ENCODE peak calls at places on chromosome 4, in seven cellular contexts. I, M, L, G, W, V and T are unnamed samples. For H3K4me1, the result is how much of the 10 kb centered on the place peaks cover.

GRCh38 chr4:130257271-130257670 is 1161.3 kb downstream of the C4orf33 start:
- DNase-seq in L (no peak), I (no peak), G (no peak), V (no peak), W (no peak), M (no peak), T (no peak)

GRCh38 chr4:121375262-121375661 is 5.6 kb downstream of the QRFPR start:
- DNase-seq in L (no peak), G (no peak), W (no peak), V (no peak), M (no peak), I (no peak), T (no peak)

GRCh38 chr4:159400782-159401712 is 298.2 kb downstream of the RAPGEF2 start:
- DNase-seq in G (no peak), M (no peak), V (no peak), W (no peak), L (no peak), I (no peak), T (no peak)

GRCh38 chr4:119750771-119751170 is 122.2 kb upstream of the PDE5A start:
- DNase-seq in V (no peak), M (no peak), G (no peak), L (no peak), W (no peak), I (no peak), T (no peak)

GRCh38 chr4:71184195-71184781 is 154.5 kb upstream of the SLC4A4 start:
- DNase-seq in V (no peak), L (peak), G (no peak), I (no peak), M (no peak), W (no peak), T (no peak)

GRCh38 chr4:101199507-101200285 is 147.6 kb downstream of the PPP3CA start:
- DNase-seq in I (no peak), L (no peak), V (no peak), G (no peak), W (no peak), M (no peak), T (no peak)

GRCh38 chr4:120977435-120977997 is 55.0 kb upstream of the PRDM5 start:
- DNase-seq in I (no peak), W (no peak), V (no peak), M (no peak), G (no peak), L (no peak), T (no peak)

GRCh38 chr4:8745036-8745827 is 126.4 kb downstream of the HMX1 start:
- DNase-seq in M (no peak), W (no peak), G (no peak), I (no peak), L (peak), V (no peak), T (peak)

GRCh38 chr4:169252339-169253086 is 18.2 kb downstream of the SH3RF1 start:
- DNase-seq in G (no peak), V (no peak), W (no peak), M (no peak), L (no peak), I (no peak), T (no peak)

GRCh38 chr4:173418636-173419035 is 19.7 kb upstream of the SCRG1 start:
- DNase-seq in W (no peak), L (peak), G (no peak), I (no peak), M (no peak), V (no peak), T (no peak)

GRCh38 chr4:182884046-182884445 is 33.1 kb downstream of the DCTD start:
- DNase-seq in M (no peak), W (no peak), V (no peak), G (no peak), L (no peak), I (no peak), T (no peak)

GRCh38 chr4:6548201-6548881 is 26.6 kb upstream of the MAN2B2 start:
- DNase-seq in V (peak), G (no peak), I (no peak), L (no peak), M (no peak), W (no peak), T (no peak)

GRCh38 chr4:51830146-51830545 is 12.8 kb upstream of the DCUN1D4 start:
- DNase-seq in V (no peak), L (no peak), M (no peak), G (no peak), W (no peak), I (no peak), T (no peak)

GRCh38 chr4:82431026-82431745 is 796 bp downstream of the ENOPH1 start:
- DNase-seq in I (peak), W (peak), V (peak), M (peak), L (peak), G (no peak), T (no peak)

GRCh38 chr4:95129036-95129435 is 371.3 kb downstream of the BMPR1B start:
- DNase-seq in I (no peak), L (no peak), M (no peak), G (no peak), V (no peak), W (no peak), T (no peak)

GRCh38 chr4:146534178-146534577 is 12.4 kb upstream of the SLC10A7 start:
- DNase-seq in G (no peak), W (no peak), I (no peak), M (no peak), L (no peak), V (no peak), T (no peak)
- H3K4me1 ChIP-seq in G (under half), W (under half), I (under half), M (under half), L (under half), V (under half), T (under half)

DNA sequence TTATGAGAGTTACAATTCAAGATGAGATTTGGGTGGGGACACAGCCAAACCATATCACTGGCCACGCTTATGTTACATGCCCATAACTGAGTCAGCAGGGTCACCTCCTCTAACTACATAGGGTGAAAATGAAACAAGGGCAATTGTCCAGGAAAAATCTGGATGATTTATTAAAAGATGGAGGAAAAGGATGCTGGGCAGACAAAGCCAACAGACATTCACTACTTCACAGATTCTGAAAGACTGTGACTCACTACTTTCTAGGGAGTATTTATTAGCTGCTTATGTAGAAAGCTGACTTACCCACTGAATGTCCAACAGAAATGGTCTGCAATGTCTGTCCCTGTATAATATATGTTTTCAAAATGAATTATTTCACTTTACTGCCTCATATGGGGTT is 72.4 kb downstream of the APBB2 start:
- DNase-seq in I (no peak), V (no peak), W (no peak), L (no peak), G (no peak), M (no peak), T (no peak)
- H3K4me1 ChIP-seq in I (under half), V (under half), W (under half), L (under half), G (under half), M (under half), T (under half)

DNA sequence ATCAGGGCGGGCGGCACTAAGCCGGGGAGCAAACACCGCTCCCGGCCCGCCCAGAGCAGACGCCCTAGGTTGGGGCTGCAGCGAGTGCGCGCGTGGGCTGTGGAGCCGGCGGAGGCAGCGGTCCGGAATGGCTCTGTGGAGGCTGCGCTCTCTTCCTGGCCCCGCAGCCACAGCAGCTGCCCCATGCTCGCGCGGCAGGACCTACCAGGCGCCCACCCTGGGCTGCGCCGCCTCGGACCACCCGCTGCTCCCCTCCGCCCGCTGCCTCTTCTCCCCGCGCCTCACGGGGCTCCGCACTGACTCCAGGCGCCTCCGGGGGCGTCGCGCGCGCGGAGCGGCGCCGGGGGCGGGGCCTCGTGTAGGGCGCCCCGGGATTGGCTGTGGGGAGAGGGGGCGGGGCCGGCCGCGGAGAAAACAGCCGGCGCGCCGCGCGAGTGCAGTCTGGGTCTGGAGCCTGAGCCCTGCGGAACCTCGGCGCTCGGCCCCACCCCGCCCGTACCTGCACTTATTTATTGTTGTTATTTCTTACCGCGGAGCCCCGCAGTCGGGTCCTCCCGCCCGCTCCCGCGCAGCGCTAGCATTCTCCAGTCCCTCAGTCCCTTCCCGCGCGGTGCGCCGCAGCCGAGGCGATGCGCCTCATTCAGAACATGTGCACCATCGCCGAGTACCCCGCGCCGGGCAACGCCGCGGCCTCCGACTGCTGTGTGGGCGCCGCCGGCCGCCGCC is at the start of gene RASL11B:
- DNase-seq in W (peak), V (peak), I (peak), L (peak), G (peak), M (no peak), T (peak)
- H3K4me1 ChIP-seq in W (under half), V (under half), I (under half), L (under half), G (under half), M (under half), T (under half)

DNA sequence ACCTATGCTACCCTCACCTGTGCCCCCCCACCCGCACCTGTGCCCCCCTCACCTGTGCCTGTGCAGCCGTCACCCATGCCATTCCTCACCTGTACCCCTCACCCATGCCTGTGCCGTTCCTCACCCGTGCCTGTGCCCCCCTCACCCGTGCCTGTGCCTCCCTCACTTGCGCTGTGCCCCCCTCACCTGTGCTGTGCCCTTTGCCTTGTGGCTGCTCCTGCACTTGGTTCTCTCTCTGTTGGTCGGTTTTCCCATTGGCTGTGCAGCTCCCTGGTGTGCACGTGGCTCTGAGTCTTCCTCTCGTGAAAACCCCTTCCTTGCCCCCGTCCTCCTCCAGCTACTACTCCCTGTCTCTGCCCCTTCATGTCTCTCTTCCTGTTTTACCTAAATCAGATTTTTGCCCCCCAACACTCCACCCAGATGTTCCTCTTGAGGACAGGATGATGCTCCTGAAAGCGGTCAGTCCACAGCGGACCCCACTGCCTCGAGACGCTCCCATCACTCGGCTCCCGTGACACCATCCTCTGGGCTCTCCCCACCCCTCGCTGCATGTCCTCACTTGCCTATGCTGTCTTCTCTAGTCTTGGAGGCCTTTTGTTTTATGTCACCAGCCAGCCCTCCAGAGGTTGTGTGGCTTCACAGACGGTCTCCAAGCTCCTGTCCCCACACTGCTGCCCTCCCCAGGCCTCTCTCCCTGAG is 6.8 kb downstream of the MAEA start:
- DNase-seq in G (no peak), I (no peak), V (no peak), L (no peak), W (no peak), M (no peak), T (peak)
- H3K4me1 ChIP-seq in G (under half), I (under half), V (under half), L (under half), W (under half), M (half or more), T (under half)

DNA sequence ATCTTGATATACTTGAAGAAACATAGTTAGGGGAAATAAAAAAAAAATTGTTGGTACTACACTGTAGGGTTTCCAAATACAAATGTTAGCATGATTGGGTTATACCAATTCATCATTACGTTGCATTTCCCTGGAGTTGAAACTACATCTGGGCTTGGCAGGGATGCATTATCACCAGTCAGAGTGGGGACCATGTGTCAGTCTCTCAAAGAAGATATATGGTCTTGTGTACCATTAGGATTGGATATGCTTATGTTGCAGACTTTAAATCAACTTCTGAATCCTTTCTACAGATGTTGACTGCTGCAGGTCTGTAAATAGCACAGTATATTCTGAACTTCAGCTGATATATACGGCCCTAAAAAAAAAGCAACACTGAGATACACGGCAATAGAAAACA is 188.5 kb downstream of the SLIT2 start:
- DNase-seq in I (no peak), W (no peak), M (no peak), V (no peak), L (no peak), G (no peak), T (no peak)
- H3K4me1 ChIP-seq in I (under half), W (under half), M (under half), V (under half), L (under half), G (under half), T (under half)

DNA sequence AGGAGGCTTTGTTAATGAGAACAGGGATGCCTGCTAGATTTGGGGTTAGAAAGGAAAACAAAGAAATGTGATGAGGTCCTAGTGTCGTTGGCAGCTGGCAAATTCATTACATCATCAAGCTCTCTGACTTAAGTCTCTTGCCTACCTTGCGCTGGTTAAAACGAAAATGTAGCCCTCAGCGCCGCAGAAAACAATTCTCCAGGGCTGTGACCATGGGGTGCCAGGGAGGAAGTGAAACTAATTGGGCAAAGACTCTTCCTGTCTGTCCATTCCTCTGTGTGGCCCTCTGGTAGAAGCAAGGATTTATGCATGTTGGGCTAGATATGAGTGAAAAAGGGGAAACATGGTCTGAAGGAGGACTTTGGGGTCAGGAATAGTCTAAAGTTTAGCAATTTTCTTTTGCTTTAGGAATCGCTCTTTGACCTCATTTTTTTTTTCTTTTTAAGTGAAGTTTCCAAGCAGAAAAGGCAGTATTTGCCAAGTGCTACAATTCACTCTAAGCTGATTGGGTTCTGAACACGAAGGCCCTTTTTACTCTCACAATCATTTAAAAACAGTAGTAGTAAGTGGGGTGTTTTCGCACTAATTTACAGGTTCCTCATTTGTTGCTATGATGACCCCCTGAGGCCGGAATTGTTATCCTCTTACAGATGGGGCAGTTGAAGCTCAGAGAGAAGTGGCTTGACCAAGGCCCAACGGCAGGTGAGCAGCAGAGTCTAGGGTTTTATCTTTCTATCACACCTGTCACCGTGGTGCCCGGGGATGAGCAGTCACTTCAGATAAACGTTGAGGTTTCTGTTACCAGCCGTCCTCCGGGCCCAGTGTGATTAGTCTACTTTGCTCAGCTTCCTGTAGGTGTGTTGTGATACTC is 27.3 kb upstream of the CHRNA9 start:
- DNase-seq in I (no peak), W (peak), M (no peak), G (no peak), L (peak), V (no peak), T (no peak)
- H3K4me1 ChIP-seq in I (under half), W (half or more), M (under half), G (under half), L (under half), V (under half), T (under half)

GRCh38 chr4:184899261-184900134 is 73.7 kb upstream of the ACSL1 start:
- DNase-seq in I (no peak), L (peak), V (no peak), M (no peak), W (no peak), G (no peak), T (peak)
- H3K4me1 ChIP-seq in I (under half), L (under half), V (under half), M (under half), W (under half), G (under half), T (under half)

DNA sequence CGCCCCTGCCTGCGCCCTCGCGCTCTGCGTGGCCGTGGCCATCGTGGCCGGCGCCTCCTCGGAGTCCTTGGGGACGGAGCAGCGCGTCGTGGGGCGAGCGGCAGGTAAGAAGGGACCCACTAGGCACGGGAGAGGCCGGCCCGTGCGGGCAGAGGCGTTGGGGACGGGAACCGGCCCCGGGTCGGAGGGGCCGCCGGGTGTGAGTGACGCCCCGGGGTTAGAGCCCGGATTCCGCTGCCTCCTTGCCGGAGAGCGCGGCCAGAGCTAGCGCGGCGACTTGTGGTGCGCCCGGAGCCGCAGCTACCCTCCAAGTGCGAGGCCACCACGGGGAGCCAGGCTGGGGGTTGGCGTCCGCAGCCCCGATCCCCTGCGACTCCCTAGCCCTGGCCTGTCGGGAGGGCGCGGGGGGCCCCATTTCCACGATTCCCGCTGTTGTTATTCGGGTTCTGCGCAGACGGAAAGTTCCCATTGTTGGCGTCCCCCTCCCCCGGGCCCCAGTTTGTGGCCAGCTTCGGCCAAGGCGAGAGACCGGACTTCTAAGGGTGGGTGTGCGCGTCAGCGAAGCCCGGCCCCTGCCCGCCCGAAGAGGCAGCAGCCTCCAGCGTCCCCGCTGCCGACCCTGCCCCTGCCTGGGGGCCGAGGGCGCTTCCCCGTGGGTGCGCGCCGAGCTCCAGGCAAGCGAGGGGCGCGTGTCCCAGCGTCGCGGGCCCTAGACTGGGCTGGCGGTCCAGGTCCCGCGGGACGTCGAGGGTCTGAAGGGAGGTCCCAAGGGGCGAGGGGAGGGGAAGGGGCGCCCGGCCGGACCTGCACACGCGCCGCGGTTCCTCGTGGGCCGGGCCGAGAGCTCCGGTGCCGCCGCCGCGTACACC is 1.1 kb downstream of the FGFR3 start:
- DNase-seq in V (no peak), W (peak), I (no peak), M (no peak), L (no peak), G (no peak), T (no peak)
- H3K4me1 ChIP-seq in V (under half), W (under half), I (under half), M (under half), L (under half), G (under half), T (under half)

GRCh38 chr4:7703669-7704068 is 236.0 kb downstream of the AFAP1 start:
- DNase-seq in W (no peak), I (no peak), L (no peak), V (no peak), M (no peak), G (no peak), T (no peak)
- H3K4me1 ChIP-seq in W (under half), I (under half), L (under half), V (under half), M (under half), G (under half), T (under half)